ENCODE peak calls at places on chromosomes 3 and 15, in four cellular contexts. G is activated naive CD4-positive, alpha-beta T cell; D is COR-L47; P is HCEC 1CT. N is an unnamed sample.

GRCh38 chr3:100954199-100954935 is 38.9 kb downstream of the ABI3BP start:
- DNase-seq in G (no peak), D (no peak), P (peak), N (no peak)

GRCh38 chr3:154430014-154430413 is at the start of gene GPR149:
- DNase-seq in D (peak), G (no peak), P (no peak), N (no peak)

GRCh38 chr3:141123677-141124410 is 72.7 kb downstream of the SPSB4 start:
- DNase-seq in G (no peak), P (no peak), D (no peak), N (no peak)

GRCh38 chr15:80977627-80978036 is 12.0 kb downstream of the MESD start:
- DNase-seq in D (peak), G (no peak), P (peak), N (no peak)

GRCh38 chr3:17775073-17775472 is 32.6 kb upstream of the TBC1D5 start:
- DNase-seq in P (no peak), G (no peak), D (no peak), N (no peak)

GRCh38 chr3:42572278-42572677 is 9.5 kb downstream of the SEC22C start:
- DNase-seq in G (no peak), P (peak), D (no peak), N (no peak)

GRCh38 chr3:42739401-42740158 is 33.5 kb downstream of the CCDC13 start:
- DNase-seq in G (no peak), D (no peak), P (no peak), N (no peak)

GRCh38 chr3:100032262-100032661 is 82.0 kb downstream of the FILIP1L start:
- DNase-seq in D (no peak), P (peak), G (no peak), N (peak)

GRCh38 chr15:100537326-100537725 is 8.6 kb upstream of the CERS3 start:
- DNase-seq in D (no peak), G (no peak), P (no peak), N (no peak)

GRCh38 chr3:34200576-34200975 is 402.1 kb downstream of the PDCD6IP start:
- DNase-seq in P (no peak), D (no peak), G (no peak), N (no peak)

GRCh38 chr3:104145164-104145563 is 1221.5 kb upstream of the ALCAM start:
- DNase-seq in D (no peak), G (no peak), P (no peak), N (no peak)

GRCh38 chr3:128123231-128123537 is 428 bp downstream of the RUVBL1 start:
- DNase-seq in G (no peak), P (no peak), D (no peak), N (no peak)

GRCh38 chr15:29593629-29594028 is 228.6 kb downstream of the TJP1 start:
- DNase-seq in D (no peak), G (no peak), P (no peak), N (no peak)

GRCh38 chr3:122975163-122975923 is 52.2 kb downstream of the SEMA5B start:
- DNase-seq in D (no peak), P (peak), G (no peak), N (peak)

GRCh38 chr15:98745650-98746374 is 97.5 kb downstream of the IGF1R start:
- DNase-seq in P (peak), G (no peak), D (no peak), N (peak)

GRCh38 chr3:134682196-134682880 is 31.5 kb upstream of the KY start:
- DNase-seq in D (no peak), P (no peak), G (no peak), N (peak)

GRCh38 chr15:30929982-30930381 is 26.3 kb downstream of the FAN1 start:
- DNase-seq in D (no peak), G (no peak), P (no peak), N (no peak)

GRCh38 chr15:67824157-67824899 is 981 bp upstream of the SKOR1 start:
- DNase-seq in D (no peak), P (no peak), G (no peak), N (no peak)

GRCh38 chr3:131216801-131217200 is 164.8 kb upstream of the NUDT16 start:
- DNase-seq in G (no peak), D (no peak), P (peak), N (peak)

GRCh38 chr3:185049710-185050109 is 103.2 kb downstream of the C3orf70 start:
- DNase-seq in D (no peak), G (no peak), P (no peak), N (no peak)

GRCh38 chr15:28027714-28028076 is 71.4 kb downstream of the OCA2 start:
- DNase-seq in D (no peak), G (no peak), P (no peak), N (no peak)

GRCh38 chr15:70643783-70644125 is 119.6 kb downstream of the UACA start:
- DNase-seq in D (no peak), G (no peak), P (peak), N (peak)

N was measured in astrocyte.